ENCODE peak calls at places on chromosome 4, in five cellular contexts. One of them, this sample, is unnamed.

GRCh38 chr4:47278631-47279030 is 184.9 kb downstream of the COMMD8 start:
- DNase-seq in activated naive CD4-positive, alpha-beta T cell treated with anti-CD3 and anti-CD28 coated beads, Interleukin-2, amount 10 ng/mL, durations not matched to agents 7 days and 5 days: no peak
- DNase-seq in SW480: no peak
- DNase-seq in NCI-H1105 treated with DMSO at 0.1 percent for 48 hours: no peak
- DNase-seq in left colon: no peak
- DNase-seq in this sample: no peak

GRCh38 chr4:21885241-21885640 is 63.3 kb downstream of the KCNIP4 start:
- DNase-seq in activated naive CD4-positive, alpha-beta T cell treated with anti-CD3 and anti-CD28 coated beads, Interleukin-2, amount 10 ng/mL, durations not matched to agents 7 days and 5 days: no peak
- DNase-seq in left colon: no peak
- DNase-seq in NCI-H1105 treated with DMSO at 0.1 percent for 48 hours: no peak
- DNase-seq in SW480: no peak
- DNase-seq in this sample: no peak

GRCh38 chr4:15714616-15715015 is 11.8 kb downstream of the BST1 start:
- DNase-seq in SW480: no peak
- DNase-seq in activated naive CD4-positive, alpha-beta T cell treated with anti-CD3 and anti-CD28 coated beads, Interleukin-2, amount 10 ng/mL, durations not matched to agents 7 days and 5 days: no peak
- DNase-seq in left colon: no peak
- DNase-seq in NCI-H1105 treated with DMSO at 0.1 percent for 48 hours: no peak
- DNase-seq in this sample: no peak

GRCh38 chr4:35151816-35152572 is 1092.3 kb downstream of the ARAP2 start:
- DNase-seq in SW480: peak
- DNase-seq in activated naive CD4-positive, alpha-beta T cell treated with anti-CD3 and anti-CD28 coated beads, Interleukin-2, amount 10 ng/mL, durations not matched to agents 7 days and 5 days: no peak
- DNase-seq in NCI-H1105 treated with DMSO at 0.1 percent for 48 hours: no peak
- DNase-seq in left colon: no peak
- DNase-seq in this sample: no peak

GRCh38 chr4:79823148-79823763 is 249.8 kb downstream of the ANTXR2 start:
- DNase-seq in SW480: no peak
- DNase-seq in left colon: peak
- DNase-seq in NCI-H1105 treated with DMSO at 0.1 percent for 48 hours: no peak
- DNase-seq in activated naive CD4-positive, alpha-beta T cell treated with anti-CD3 and anti-CD28 coated beads, Interleukin-2, amount 10 ng/mL, durations not matched to agents 7 days and 5 days: no peak
- DNase-seq in this sample: peak

GRCh38 chr4:18069806-18070205 is 48.3 kb upstream of the LCORL start:
- DNase-seq in SW480: no peak
- DNase-seq in activated naive CD4-positive, alpha-beta T cell treated with anti-CD3 and anti-CD28 coated beads, Interleukin-2, amount 10 ng/mL, durations not matched to agents 7 days and 5 days: no peak
- DNase-seq in left colon: no peak
- DNase-seq in NCI-H1105 treated with DMSO at 0.1 percent for 48 hours: no peak
- DNase-seq in this sample: no peak

GRCh38 chr4:100177855-100178254 is 12.4 kb downstream of the DDIT4L start:
- DNase-seq in SW480: no peak
- DNase-seq in NCI-H1105 treated with DMSO at 0.1 percent for 48 hours: no peak
- DNase-seq in activated naive CD4-positive, alpha-beta T cell treated with anti-CD3 and anti-CD28 coated beads, Interleukin-2, amount 10 ng/mL, durations not matched to agents 7 days and 5 days: no peak
- DNase-seq in left colon: no peak
- DNase-seq in this sample: no peak

GRCh38 chr4:17688011-17688441 is 73.6 kb downstream of the MED28 start:
- DNase-seq in left colon: no peak
- DNase-seq in SW480: no peak
- DNase-seq in NCI-H1105 treated with DMSO at 0.1 percent for 48 hours: no peak
- DNase-seq in activated naive CD4-positive, alpha-beta T cell treated with anti-CD3 and anti-CD28 coated beads, Interleukin-2, amount 10 ng/mL, durations not matched to agents 7 days and 5 days: no peak
- DNase-seq in this sample: peak

GRCh38 chr4:23084559-23085248 is 392.0 kb downstream of the GBA3 start:
- DNase-seq in NCI-H1105 treated with DMSO at 0.1 percent for 48 hours: no peak
- DNase-seq in activated naive CD4-positive, alpha-beta T cell treated with anti-CD3 and anti-CD28 coated beads, Interleukin-2, amount 10 ng/mL, durations not matched to agents 7 days and 5 days: no peak
- DNase-seq in SW480: peak
- DNase-seq in left colon: no peak
- DNase-seq in this sample: peak

GRCh38 chr4:6641164-6641970 is 882 bp downstream of the MRFAP1 start:
- DNase-seq in activated naive CD4-positive, alpha-beta T cell treated with anti-CD3 and anti-CD28 coated beads, Interleukin-2, amount 10 ng/mL, durations not matched to agents 7 days and 5 days: peak
- DNase-seq in SW480: peak
- DNase-seq in left colon: peak
- DNase-seq in NCI-H1105 treated with DMSO at 0.1 percent for 48 hours: no peak
- DNase-seq in this sample: peak

GRCh38 chr4:171266666-171267065 is 546.5 kb upstream of the GALNTL6 start:
- DNase-seq in left colon: no peak
- DNase-seq in SW480: no peak
- DNase-seq in NCI-H1105 treated with DMSO at 0.1 percent for 48 hours: no peak
- DNase-seq in activated naive CD4-positive, alpha-beta T cell treated with anti-CD3 and anti-CD28 coated beads, Interleukin-2, amount 10 ng/mL, durations not matched to agents 7 days and 5 days: no peak
- DNase-seq in this sample: no peak

GRCh38 chr4:83342476-83342875 is 7.8 kb upstream of the HPSE start:
- DNase-seq in activated naive CD4-positive, alpha-beta T cell treated with anti-CD3 and anti-CD28 coated beads, Interleukin-2, amount 10 ng/mL, durations not matched to agents 7 days and 5 days: no peak
- DNase-seq in left colon: no peak
- DNase-seq in NCI-H1105 treated with DMSO at 0.1 percent for 48 hours: no peak
- DNase-seq in SW480: no peak
- DNase-seq in this sample: no peak

GRCh38 chr4:185383451-185383850 is 12.3 kb downstream of the LRP2BP start:
- DNase-seq in NCI-H1105 treated with DMSO at 0.1 percent for 48 hours: no peak
- DNase-seq in activated naive CD4-positive, alpha-beta T cell treated with anti-CD3 and anti-CD28 coated beads, Interleukin-2, amount 10 ng/mL, durations not matched to agents 7 days and 5 days: no peak
- DNase-seq in SW480: no peak
- DNase-seq in left colon: peak
- DNase-seq in this sample: no peak

GRCh38 chr4:156941940-156942548 is 29.6 kb downstream of the PDGFC start:
- DNase-seq in SW480: peak
- DNase-seq in NCI-H1105 treated with DMSO at 0.1 percent for 48 hours: no peak
- DNase-seq in activated naive CD4-positive, alpha-beta T cell treated with anti-CD3 and anti-CD28 coated beads, Interleukin-2, amount 10 ng/mL, durations not matched to agents 7 days and 5 days: no peak
- DNase-seq in left colon: peak
- DNase-seq in this sample: peak

GRCh38 chr4:37890501-37891220 is at the start of gene TBC1D1:
- DNase-seq in activated naive CD4-positive, alpha-beta T cell treated with anti-CD3 and anti-CD28 coated beads, Interleukin-2, amount 10 ng/mL, durations not matched to agents 7 days and 5 days: peak
- DNase-seq in NCI-H1105 treated with DMSO at 0.1 percent for 48 hours: peak
- DNase-seq in left colon: peak
- DNase-seq in SW480: peak
- DNase-seq in this sample: no peak

GRCh38 chr4:150573534-150573933 is 8.4 kb upstream of the MAB21L2 start:
- DNase-seq in NCI-H1105 treated with DMSO at 0.1 percent for 48 hours: no peak
- DNase-seq in activated naive CD4-positive, alpha-beta T cell treated with anti-CD3 and anti-CD28 coated beads, Interleukin-2, amount 10 ng/mL, durations not matched to agents 7 days and 5 days: no peak
- DNase-seq in left colon: no peak
- DNase-seq in SW480: no peak
- DNase-seq in this sample: peak

GRCh38 chr4:5812506-5813229 is 80.2 kb downstream of the CRMP1 start:
- DNase-seq in left colon: no peak
- DNase-seq in NCI-H1105 treated with DMSO at 0.1 percent for 48 hours: peak
- DNase-seq in activated naive CD4-positive, alpha-beta T cell treated with anti-CD3 and anti-CD28 coated beads, Interleukin-2, amount 10 ng/mL, durations not matched to agents 7 days and 5 days: no peak
- DNase-seq in SW480: peak
- DNase-seq in this sample: peak

GRCh38 chr4:58732973-58733372 is 1622.8 kb upstream of the IGFBP7 start:
- DNase-seq in activated naive CD4-positive, alpha-beta T cell treated with anti-CD3 and anti-CD28 coated beads, Interleukin-2, amount 10 ng/mL, durations not matched to agents 7 days and 5 days: no peak
- DNase-seq in left colon: no peak
- DNase-seq in SW480: no peak
- DNase-seq in NCI-H1105 treated with DMSO at 0.1 percent for 48 hours: no peak
- DNase-seq in this sample: no peak

GRCh38 chr4:3010998-3011397 is 47.6 kb downstream of the GRK4 start:
- DNase-seq in activated naive CD4-positive, alpha-beta T cell treated with anti-CD3 and anti-CD28 coated beads, Interleukin-2, amount 10 ng/mL, durations not matched to agents 7 days and 5 days: no peak
- DNase-seq in left colon: no peak
- DNase-seq in NCI-H1105 treated with DMSO at 0.1 percent for 48 hours: no peak
- DNase-seq in SW480: no peak
- DNase-seq in this sample: peak

GRCh38 chr4:173057442-173057841 is 111.2 kb upstream of the GALNT7 start:
- DNase-seq in SW480: no peak
- DNase-seq in NCI-H1105 treated with DMSO at 0.1 percent for 48 hours: peak
- DNase-seq in activated naive CD4-positive, alpha-beta T cell treated with anti-CD3 and anti-CD28 coated beads, Interleukin-2, amount 10 ng/mL, durations not matched to agents 7 days and 5 days: no peak
- DNase-seq in left colon: no peak
- DNase-seq in this sample: no peak

GRCh38 chr4:173448103-173448502 is 49.2 kb upstream of the SCRG1 start:
- DNase-seq in SW480: no peak
- DNase-seq in left colon: peak
- DNase-seq in NCI-H1105 treated with DMSO at 0.1 percent for 48 hours: peak
- DNase-seq in activated naive CD4-positive, alpha-beta T cell treated with anti-CD3 and anti-CD28 coated beads, Interleukin-2, amount 10 ng/mL, durations not matched to agents 7 days and 5 days: no peak
- DNase-seq in this sample: no peak

GRCh38 chr4:31023724-31024123 is 303.6 kb downstream of the PCDH7 start:
- DNase-seq in NCI-H1105 treated with DMSO at 0.1 percent for 48 hours: no peak
- DNase-seq in left colon: no peak
- DNase-seq in SW480: no peak
- DNase-seq in activated naive CD4-positive, alpha-beta T cell treated with anti-CD3 and anti-CD28 coated beads, Interleukin-2, amount 10 ng/mL, durations not matched to agents 7 days and 5 days: no peak
- DNase-seq in this sample: no peak

GRCh38 chr4:152278505-152279301 is 257.2 kb downstream of the FBXW7 start:
- DNase-seq in NCI-H1105 treated with DMSO at 0.1 percent for 48 hours: no peak
- DNase-seq in activated naive CD4-positive, alpha-beta T cell treated with anti-CD3 and anti-CD28 coated beads, Interleukin-2, amount 10 ng/mL, durations not matched to agents 7 days and 5 days: no peak
- DNase-seq in left colon: peak
- DNase-seq in SW480: no peak
- DNase-seq in this sample: no peak

GRCh38 chr4:159487284-159487747 is 384.4 kb downstream of the RAPGEF2 start:
- DNase-seq in SW480: peak
- DNase-seq in activated naive CD4-positive, alpha-beta T cell treated with anti-CD3 and anti-CD28 coated beads, Interleukin-2, amount 10 ng/mL, durations not matched to agents 7 days and 5 days: peak
- DNase-seq in left colon: no peak
- DNase-seq in NCI-H1105 treated with DMSO at 0.1 percent for 48 hours: peak
- DNase-seq in this sample: peak

GRCh38 chr4:1395941-1396805 is 10.1 kb downstream of the NKX1-1 start:
- DNase-seq in SW480: no peak
- DNase-seq in activated naive CD4-positive, alpha-beta T cell treated with anti-CD3 and anti-CD28 coated beads, Interleukin-2, amount 10 ng/mL, durations not matched to agents 7 days and 5 days: peak
- DNase-seq in NCI-H1105 treated with DMSO at 0.1 percent for 48 hours: no peak
- DNase-seq in left colon: no peak
- DNase-seq in this sample: no peak

GRCh38 chr4:128155231-128155855 is 94.2 kb downstream of the LARP1B start:
- DNase-seq in SW480: no peak
- DNase-seq in NCI-H1105 treated with DMSO at 0.1 percent for 48 hours: no peak
- DNase-seq in left colon: no peak
- DNase-seq in activated naive CD4-positive, alpha-beta T cell treated with anti-CD3 and anti-CD28 coated beads, Interleukin-2, amount 10 ng/mL, durations not matched to agents 7 days and 5 days: no peak
- DNase-seq in this sample: no peak

GRCh38 chr4:174522183-174523002 is at the start of gene HPGD:
- DNase-seq in NCI-H1105 treated with DMSO at 0.1 percent for 48 hours: peak
- DNase-seq in SW480: peak
- DNase-seq in left colon: peak
- DNase-seq in activated naive CD4-positive, alpha-beta T cell treated with anti-CD3 and anti-CD28 coated beads, Interleukin-2, amount 10 ng/mL, durations not matched to agents 7 days and 5 days: peak
- DNase-seq in this sample: no peak

GRCh38 chr4:101762025-101762424 is 28.5 kb upstream of the BANK1 start:
- DNase-seq in left colon: no peak
- DNase-seq in activated naive CD4-positive, alpha-beta T cell treated with anti-CD3 and anti-CD28 coated beads, Interleukin-2, amount 10 ng/mL, durations not matched to agents 7 days and 5 days: no peak
- DNase-seq in NCI-H1105 treated with DMSO at 0.1 percent for 48 hours: no peak
- DNase-seq in SW480: no peak
- DNase-seq in this sample: no peak

GRCh38 chr4:154736774-154737173 is 7.0 kb upstream of the LRAT start:
- DNase-seq in activated naive CD4-positive, alpha-beta T cell treated with anti-CD3 and anti-CD28 coated beads, Interleukin-2, amount 10 ng/mL, durations not matched to agents 7 days and 5 days: no peak
- DNase-seq in NCI-H1105 treated with DMSO at 0.1 percent for 48 hours: no peak
- DNase-seq in left colon: no peak
- DNase-seq in SW480: no peak
- DNase-seq in this sample: no peak

GRCh38 chr4:150569384-150569987 is 12.5 kb upstream of the MAB21L2 start:
- DNase-seq in NCI-H1105 treated with DMSO at 0.1 percent for 48 hours: no peak
- DNase-seq in SW480: no peak
- DNase-seq in activated naive CD4-positive, alpha-beta T cell treated with anti-CD3 and anti-CD28 coated beads, Interleukin-2, amount 10 ng/mL, durations not matched to agents 7 days and 5 days: no peak
- DNase-seq in left colon: no peak
- DNase-seq in this sample: peak

GRCh38 chr4:35538807-35539206 is 705.5 kb downstream of the ARAP2 start:
- DNase-seq in activated naive CD4-positive, alpha-beta T cell treated with anti-CD3 and anti-CD28 coated beads, Interleukin-2, amount 10 ng/mL, durations not matched to agents 7 days and 5 days: no peak
- DNase-seq in NCI-H1105 treated with DMSO at 0.1 percent for 48 hours: no peak
- DNase-seq in SW480: no peak
- DNase-seq in left colon: no peak
- DNase-seq in this sample: no peak

GRCh38 chr4:53644607-53645006 is 53.3 kb upstream of the LNX1 start:
- DNase-seq in activated naive CD4-positive, alpha-beta T cell treated with anti-CD3 and anti-CD28 coated beads, Interleukin-2, amount 10 ng/mL, durations not matched to agents 7 days and 5 days: no peak
- DNase-seq in left colon: peak
- DNase-seq in NCI-H1105 treated with DMSO at 0.1 percent for 48 hours: no peak
- DNase-seq in SW480: no peak
- DNase-seq in this sample: no peak

GRCh38 chr4:138428611-138429010 is 186.5 kb upstream of the SLC7A11 start:
- DNase-seq in SW480: no peak
- DNase-seq in activated naive CD4-positive, alpha-beta T cell treated with anti-CD3 and anti-CD28 coated beads, Interleukin-2, amount 10 ng/mL, durations not matched to agents 7 days and 5 days: no peak
- DNase-seq in NCI-H1105 treated with DMSO at 0.1 percent for 48 hours: no peak
- DNase-seq in left colon: no peak
- DNase-seq in this sample: no peak

GRCh38 chr4:122224348-122224747 is 72.2 kb downstream of the BLTP1 start:
- DNase-seq in SW480: no peak
- DNase-seq in left colon: no peak
- DNase-seq in activated naive CD4-positive, alpha-beta T cell treated with anti-CD3 and anti-CD28 coated beads, Interleukin-2, amount 10 ng/mL, durations not matched to agents 7 days and 5 days: peak
- DNase-seq in NCI-H1105 treated with DMSO at 0.1 percent for 48 hours: no peak
- DNase-seq in this sample: peak

GRCh38 chr4:79442422-79442821 is 34.4 kb upstream of the GK2 start:
- DNase-seq in left colon: no peak
- DNase-seq in activated naive CD4-positive, alpha-beta T cell treated with anti-CD3 and anti-CD28 coated beads, Interleukin-2, amount 10 ng/mL, durations not matched to agents 7 days and 5 days: no peak
- DNase-seq in SW480: no peak
- DNase-seq in NCI-H1105 treated with DMSO at 0.1 percent for 48 hours: no peak
- DNase-seq in this sample: no peak

This sample was measured in astrocyte of the cerebellum.